ENCODE peak calls at places on chromosomes 16 and 17, in four cellular contexts. One of them, this sample, is unnamed.

GRCh38 chr17:30021708-30022317 is 80.4 kb downstream of the EFCAB5 start:
- DNase-seq in CD4-positive, alpha-beta memory T cell: peak; percentile 48
- DNase-seq in dorsolateral prefrontal cortex: no peak
- DNase-seq in stimulated activated CD4-positive, alpha-beta T cell treated with anti-CD3 and anti-CD28 coated beads, Interleukin-15, amount 100 ng/mL, for 24 hours: peak; percentile 37
- DNase-seq in this sample: no peak

GRCh38 chr17:76405967-76406647 is 21.7 kb downstream of the SPHK1 start:
- DNase-seq in CD4-positive, alpha-beta memory T cell: no peak
- DNase-seq in dorsolateral prefrontal cortex: no peak
- DNase-seq in stimulated activated CD4-positive, alpha-beta T cell treated with anti-CD3 and anti-CD28 coated beads, Interleukin-15, amount 100 ng/mL, for 24 hours: no peak
- DNase-seq in this sample: peak; percentile 49

GRCh38 chr17:32429598-32429997 is 14.7 kb upstream of the PSMD11 start:
- DNase-seq in CD4-positive, alpha-beta memory T cell: no peak
- DNase-seq in dorsolateral prefrontal cortex: no peak
- DNase-seq in stimulated activated CD4-positive, alpha-beta T cell treated with anti-CD3 and anti-CD28 coated beads, Interleukin-15, amount 100 ng/mL, for 24 hours: no peak
- DNase-seq in this sample: no peak

GRCh38 chr16:79628501-79628975 is 28.0 kb upstream of the MAF start:
- DNase-seq in CD4-positive, alpha-beta memory T cell: no peak
- DNase-seq in dorsolateral prefrontal cortex: no peak
- DNase-seq in stimulated activated CD4-positive, alpha-beta T cell treated with anti-CD3 and anti-CD28 coated beads, Interleukin-15, amount 100 ng/mL, for 24 hours: peak; percentile 83
- DNase-seq in this sample: no peak

GRCh38 chr16:83473109-83473508 is 334.7 kb upstream of the HSBP1 start:
- DNase-seq in CD4-positive, alpha-beta memory T cell: no peak
- DNase-seq in dorsolateral prefrontal cortex: no peak
- DNase-seq in stimulated activated CD4-positive, alpha-beta T cell treated with anti-CD3 and anti-CD28 coated beads, Interleukin-15, amount 100 ng/mL, for 24 hours: no peak
- DNase-seq in this sample: no peak

GRCh38 chr16:89216315-89217137 is 977 bp upstream of the ZNF778 start:
- DNase-seq in CD4-positive, alpha-beta memory T cell: peak; percentile 80
- DNase-seq in dorsolateral prefrontal cortex: peak; percentile 83
- DNase-seq in stimulated activated CD4-positive, alpha-beta T cell treated with anti-CD3 and anti-CD28 coated beads, Interleukin-15, amount 100 ng/mL, for 24 hours: peak; percentile 85
- DNase-seq in this sample: peak; percentile 77

GRCh38 chr17:80081596-80081995 is 19.8 kb upstream of the GAA start:
- DNase-seq in CD4-positive, alpha-beta memory T cell: no peak
- DNase-seq in dorsolateral prefrontal cortex: no peak
- DNase-seq in stimulated activated CD4-positive, alpha-beta T cell treated with anti-CD3 and anti-CD28 coated beads, Interleukin-15, amount 100 ng/mL, for 24 hours: no peak
- DNase-seq in this sample: no peak

GRCh38 chr17:1485311-1485747 is 7.2 kb downstream of the MYO1C start:
- DNase-seq in CD4-positive, alpha-beta memory T cell: no peak
- DNase-seq in dorsolateral prefrontal cortex: no peak
- DNase-seq in stimulated activated CD4-positive, alpha-beta T cell treated with anti-CD3 and anti-CD28 coated beads, Interleukin-15, amount 100 ng/mL, for 24 hours: peak; percentile 51
- DNase-seq in this sample: no peak

GRCh38 chr16:85157372-85157771 is 45.1 kb upstream of the CIBAR2 start:
- DNase-seq in CD4-positive, alpha-beta memory T cell: no peak
- DNase-seq in dorsolateral prefrontal cortex: no peak
- DNase-seq in stimulated activated CD4-positive, alpha-beta T cell treated with anti-CD3 and anti-CD28 coated beads, Interleukin-15, amount 100 ng/mL, for 24 hours: no peak
- DNase-seq in this sample: no peak

GRCh38 chr17:64343833-64344637 is 46.6 kb downstream of the PECAM1 start:
- DNase-seq in CD4-positive, alpha-beta memory T cell: peak; percentile 21
- DNase-seq in dorsolateral prefrontal cortex: no peak
- DNase-seq in stimulated activated CD4-positive, alpha-beta T cell treated with anti-CD3 and anti-CD28 coated beads, Interleukin-15, amount 100 ng/mL, for 24 hours: peak; percentile 17
- DNase-seq in this sample: peak; percentile 24

GRCh38 chr17:83203472-83204221 is 124.2 kb downstream of the METRNL start:
- DNase-seq in CD4-positive, alpha-beta memory T cell: no peak
- DNase-seq in dorsolateral prefrontal cortex: no peak
- DNase-seq in stimulated activated CD4-positive, alpha-beta T cell treated with anti-CD3 and anti-CD28 coated beads, Interleukin-15, amount 100 ng/mL, for 24 hours: no peak
- DNase-seq in this sample: peak; percentile 5

GRCh38 chr17:16915752-16916556 is 56.0 kb downstream of the TNFRSF13B start:
- DNase-seq in CD4-positive, alpha-beta memory T cell: no peak
- DNase-seq in dorsolateral prefrontal cortex: no peak
- DNase-seq in stimulated activated CD4-positive, alpha-beta T cell treated with anti-CD3 and anti-CD28 coated beads, Interleukin-15, amount 100 ng/mL, for 24 hours: peak; percentile 58
- DNase-seq in this sample: peak; percentile 60

GRCh38 chr16:89023621-89024511 is 46.9 kb upstream of the CBFA2T3 start:
- DNase-seq in CD4-positive, alpha-beta memory T cell: no peak
- DNase-seq in dorsolateral prefrontal cortex: no peak
- DNase-seq in stimulated activated CD4-positive, alpha-beta T cell treated with anti-CD3 and anti-CD28 coated beads, Interleukin-15, amount 100 ng/mL, for 24 hours: no peak
- DNase-seq in this sample: no peak

GRCh38 chr16:53931946-53932345 is 228.0 kb downstream of the FTO start:
- DNase-seq in CD4-positive, alpha-beta memory T cell: no peak
- DNase-seq in dorsolateral prefrontal cortex: no peak
- DNase-seq in stimulated activated CD4-positive, alpha-beta T cell treated with anti-CD3 and anti-CD28 coated beads, Interleukin-15, amount 100 ng/mL, for 24 hours: no peak
- DNase-seq in this sample: no peak

GRCh38 chr17:43444223-43445008 is 39.4 kb upstream of the DHX8 start:
- DNase-seq in CD4-positive, alpha-beta memory T cell: no peak
- DNase-seq in dorsolateral prefrontal cortex: no peak
- DNase-seq in stimulated activated CD4-positive, alpha-beta T cell treated with anti-CD3 and anti-CD28 coated beads, Interleukin-15, amount 100 ng/mL, for 24 hours: no peak
- DNase-seq in this sample: no peak

GRCh38 chr17:78428842-78429617 is 50.6 kb downstream of the PGS1 start:
- DNase-seq in CD4-positive, alpha-beta memory T cell: no peak
- DNase-seq in dorsolateral prefrontal cortex: no peak
- DNase-seq in stimulated activated CD4-positive, alpha-beta T cell treated with anti-CD3 and anti-CD28 coated beads, Interleukin-15, amount 100 ng/mL, for 24 hours: no peak
- DNase-seq in this sample: no peak

GRCh38 chr17:72839086-72839728 is 253.3 kb downstream of the SLC39A11 start:
- DNase-seq in CD4-positive, alpha-beta memory T cell: no peak
- DNase-seq in dorsolateral prefrontal cortex: no peak
- DNase-seq in stimulated activated CD4-positive, alpha-beta T cell treated with anti-CD3 and anti-CD28 coated beads, Interleukin-15, amount 100 ng/mL, for 24 hours: no peak
- DNase-seq in this sample: no peak

GRCh38 chr17:27578718-27579085 is 52.3 kb upstream of the LGALS9 start:
- DNase-seq in CD4-positive, alpha-beta memory T cell: no peak
- DNase-seq in dorsolateral prefrontal cortex: no peak
- DNase-seq in stimulated activated CD4-positive, alpha-beta T cell treated with anti-CD3 and anti-CD28 coated beads, Interleukin-15, amount 100 ng/mL, for 24 hours: peak; percentile 79
- DNase-seq in this sample: no peak

GRCh38 chr17:6102615-6103014 is 32.4 kb downstream of the WSCD1 start:
- DNase-seq in CD4-positive, alpha-beta memory T cell: no peak
- DNase-seq in dorsolateral prefrontal cortex: no peak
- DNase-seq in stimulated activated CD4-positive, alpha-beta T cell treated with anti-CD3 and anti-CD28 coated beads, Interleukin-15, amount 100 ng/mL, for 24 hours: no peak
- DNase-seq in this sample: no peak

GRCh38 chr16:27171584-27171983 is 31.7 kb upstream of the KDM8 start:
- DNase-seq in CD4-positive, alpha-beta memory T cell: no peak
- DNase-seq in dorsolateral prefrontal cortex: no peak
- DNase-seq in stimulated activated CD4-positive, alpha-beta T cell treated with anti-CD3 and anti-CD28 coated beads, Interleukin-15, amount 100 ng/mL, for 24 hours: no peak
- DNase-seq in this sample: no peak

GRCh38 chr17:51435641-51436091 is 175.3 kb downstream of the UTP18 start:
- DNase-seq in CD4-positive, alpha-beta memory T cell: peak; percentile 29
- DNase-seq in dorsolateral prefrontal cortex: peak; percentile 74
- DNase-seq in stimulated activated CD4-positive, alpha-beta T cell treated with anti-CD3 and anti-CD28 coated beads, Interleukin-15, amount 100 ng/mL, for 24 hours: peak; percentile 61
- DNase-seq in this sample: peak; percentile 62

GRCh38 chr17:45309400-45309799 is 7.4 kb downstream of the MAP3K14 start:
- DNase-seq in CD4-positive, alpha-beta memory T cell: no peak
- DNase-seq in dorsolateral prefrontal cortex: no peak
- DNase-seq in stimulated activated CD4-positive, alpha-beta T cell treated with anti-CD3 and anti-CD28 coated beads, Interleukin-15, amount 100 ng/mL, for 24 hours: no peak
- DNase-seq in this sample: no peak

GRCh38 chr17:40936437-40936971 is 942 bp downstream of the KRT23 start:
- DNase-seq in CD4-positive, alpha-beta memory T cell: no peak
- DNase-seq in dorsolateral prefrontal cortex: no peak
- DNase-seq in stimulated activated CD4-positive, alpha-beta T cell treated with anti-CD3 and anti-CD28 coated beads, Interleukin-15, amount 100 ng/mL, for 24 hours: no peak
- DNase-seq in this sample: no peak

GRCh38 chr17:7587420-7587786 is 2.5 kb downstream of the SOX15 start:
- DNase-seq in CD4-positive, alpha-beta memory T cell: no peak
- DNase-seq in dorsolateral prefrontal cortex: no peak
- DNase-seq in stimulated activated CD4-positive, alpha-beta T cell treated with anti-CD3 and anti-CD28 coated beads, Interleukin-15, amount 100 ng/mL, for 24 hours: no peak
- DNase-seq in this sample: no peak

GRCh38 chr16:23524886-23525285 is 14.6 kb upstream of the GGA2 start:
- DNase-seq in CD4-positive, alpha-beta memory T cell: no peak
- DNase-seq in dorsolateral prefrontal cortex: no peak
- DNase-seq in stimulated activated CD4-positive, alpha-beta T cell treated with anti-CD3 and anti-CD28 coated beads, Interleukin-15, amount 100 ng/mL, for 24 hours: no peak
- DNase-seq in this sample: no peak

GRCh38 chr17:10646393-10646990 is 10.6 kb downstream of the MYH3 start:
- DNase-seq in CD4-positive, alpha-beta memory T cell: peak; percentile 65
- DNase-seq in dorsolateral prefrontal cortex: peak; percentile 43
- DNase-seq in stimulated activated CD4-positive, alpha-beta T cell treated with anti-CD3 and anti-CD28 coated beads, Interleukin-15, amount 100 ng/mL, for 24 hours: peak; percentile 83
- DNase-seq in this sample: peak; percentile 76

GRCh38 chr16:17970816-17971291 is 365.7 kb downstream of the NPIPA8 start:
- DNase-seq in CD4-positive, alpha-beta memory T cell: no peak
- DNase-seq in dorsolateral prefrontal cortex: no peak
- DNase-seq in stimulated activated CD4-positive, alpha-beta T cell treated with anti-CD3 and anti-CD28 coated beads, Interleukin-15, amount 100 ng/mL, for 24 hours: no peak
- DNase-seq in this sample: no peak

This sample was measured in head of caudate nucleus.